ENCODE peak calls at places on chromosomes 4 and X, in seven cellular contexts. U is T-helper 2 cell; G is left colon; D is progenitor cell of endocrine pancreas; I is EL; F is cardiac muscle cell; K is effector memory CD8-positive, alpha-beta T cell. J is an unnamed sample.

GRCh38 chr4:41135761-41136160 is 78.6 kb downstream of the APBB2 start:
- DNase-seq in K (no peak), U (no peak), F (no peak), G (no peak), I (no peak), D (no peak), J (no peak)

GRCh38 chr4:88751258-88752075 is 53.8 kb upstream of the NAP1L5 start:
- DNase-seq in I (no peak), G (no peak), K (no peak), U (no peak), F (no peak), D (no peak), J (peak; percentile 68)

GRCh38 chr4:105978684-105979296 is 83.5 kb downstream of the NPNT start:
- DNase-seq in U (no peak), I (peak; percentile 75), F (no peak), K (no peak), G (no peak), D (no peak), J (peak; percentile 60)

GRCh38 chr4:117134386-117134785 is 49.0 kb upstream of the TRAM1L1 start:
- DNase-seq in U (peak; percentile 1), G (no peak), I (peak; percentile 8), K (no peak), F (peak; percentile 61), D (no peak), J (peak; percentile 69)

GRCh38 chr4:189921058-189921457 is 19.6 kb upstream of the FRG1 start:
- DNase-seq in K (no peak), D (no peak), I (no peak), G (no peak), F (no peak), U (no peak), J (no peak)

GRCh38 chr4:143554728-143555597 is 41.5 kb downstream of the SMARCA5 start:
- DNase-seq in K (no peak), U (peak; percentile 21), G (no peak), D (no peak), I (no peak), F (no peak), J (no peak)

GRCh38 chr4:54902261-54902660 is 223.1 kb downstream of the KDR start:
- DNase-seq in F (no peak), I (peak; percentile 74), D (no peak), G (no peak), K (no peak), U (no peak), J (peak; percentile 96)

GRCh38 chrX:36401774-36402173 is 482.2 kb downstream of the CFAP47 start:
- DNase-seq in F (no peak), D (no peak), G (no peak), K (no peak), I (no peak), U (no peak), J (no peak)

GRCh38 chr4:136336479-136336878 is 1195.8 kb downstream of the PCDH18 start:
- DNase-seq in U (no peak), K (no peak), F (no peak), G (no peak), D (no peak), I (no peak), J (no peak)

GRCh38 chr4:1427010-1427409 is 20.8 kb upstream of the NKX1-1 start:
- DNase-seq in I (no peak), K (no peak), U (no peak), D (no peak), G (no peak), F (no peak), J (no peak)

GRCh38 chrX:13599491-13599890 is 30.1 kb downstream of the EGFL6 start:
- DNase-seq in U (no peak), F (no peak), D (no peak), G (no peak), I (no peak), K (no peak), J (no peak)

GRCh38 chr4:172666711-172667368 is 501.8 kb upstream of the GALNT7 start:
- DNase-seq in F (peak; percentile 11), U (no peak), D (no peak), G (no peak), I (peak; percentile 30), K (no peak), J (no peak)

GRCh38 chr4:123585111-123585510 is 188.5 kb downstream of the SPRY1 start:
- DNase-seq in K (no peak), I (no peak), F (no peak), D (no peak), U (no peak), G (no peak), J (no peak)

GRCh38 chr4:176755624-176756023 is 37.1 kb downstream of the VEGFC start:
- DNase-seq in K (no peak), D (no peak), F (no peak), U (no peak), G (no peak), I (no peak), J (no peak)